ENCODE peak calls at places on chromosomes 16 and 17, in four cellular contexts. X is astrocyte of the hippocampus; R is stimulated activated CD4-positive, alpha-beta T cell treated with anti-CD3 and anti-CD28 coated beads, Interleukin-15, amount 100 ng/mL, for 1 hour; V is HCT116. I is an unnamed sample.

GRCh38 chr17:15262291-15263205 is 2.6 kb downstream of the PMP22 start:
- DNase-seq in X (peak; percentile 93), R (no peak), V (peak; percentile 87), I (no peak)

GRCh38 chr17:58250344-58251011 is 12.1 kb downstream of the LPO start:
- DNase-seq in X (no peak), R (no peak), V (no peak), I (no peak)

GRCh38 chr16:85821441-85821901 is 22.0 kb downstream of the COX4I1 start:
- DNase-seq in X (peak; percentile 83), R (peak; percentile 82), V (peak; percentile 76), I (peak; percentile 51)

GRCh38 chr17:36808181-36808661 is 129.1 kb upstream of the LHX1 start:
- DNase-seq in X (peak; percentile 60), R (no peak), V (no peak), I (no peak)

GRCh38 chr16:57611184-57611583 is 17.2 kb upstream of the ADGRG1 start:
- DNase-seq in X (no peak), R (no peak), V (no peak), I (no peak)

GRCh38 chr16:67339453-67339852 is 12.8 kb downstream of the LRRC36 start:
- DNase-seq in X (peak; percentile 39), R (no peak), V (peak; percentile 18), I (no peak)

GRCh38 chr17:27798376-27798775 is 2.0 kb downstream of the NOS2 start:
- DNase-seq in X (no peak), R (no peak), V (no peak), I (no peak)

GRCh38 chr16:22198547-22199293 is 7.4 kb upstream of the EEF2K start:
- DNase-seq in X (no peak), R (no peak), V (no peak), I (no peak)

GRCh38 chr16:72723781-72724180 is 324.1 kb downstream of the ZFHX3 start:
- DNase-seq in X (no peak), R (no peak), V (peak; percentile 8), I (no peak)

GRCh38 chr16:4376126-4376819 is 4.6 kb downstream of the VASN start:
- DNase-seq in X (peak; percentile 96), R (no peak), V (no peak), I (no peak)

GRCh38 chr16:87515475-87516330 is 22.9 kb upstream of the ZCCHC14 start:
- DNase-seq in X (peak; percentile 11), R (no peak), V (no peak), I (no peak)

GRCh38 chr16:53892155-53892554 is 188.2 kb downstream of the FTO start:
- DNase-seq in X (peak; percentile 83), R (no peak), V (peak; percentile 22), I (no peak)

GRCh38 chr17:65557349-65558310 is 3.8 kb downstream of the AXIN2 start:
- DNase-seq in X (peak; percentile 88), R (no peak), V (peak; percentile 88), I (no peak)

GRCh38 chr17:63423251-63423950 is 22.7 kb downstream of the CYB561 start:
- DNase-seq in X (no peak), R (no peak), V (no peak), I (no peak)

GRCh38 chr16:75506567-75506966 is 11.3 kb upstream of the CHST6 start:
- DNase-seq in X (no peak), R (no peak), V (peak; percentile 73), I (no peak)

GRCh38 chr17:61410555-61411089 is 11.0 kb downstream of the TBX2 start:
- DNase-seq in X (peak; percentile 84), R (peak; percentile 67), V (no peak), I (no peak)

GRCh38 chr16:727291-727977 is 528 bp downstream of the HAGHL start:
- DNase-seq in X (no peak), R (no peak), V (no peak), I (no peak)

GRCh38 chr17:9004132-9004960 is 17.0 kb upstream of the NTN1 start:
- DNase-seq in X (no peak), R (no peak), V (no peak), I (no peak)

GRCh38 chr17:80071116-80071980 is 30.0 kb upstream of the GAA start:
- DNase-seq in X (peak; percentile 88), R (no peak), V (no peak), I (no peak)

GRCh38 chr16:80199614-80200013 is 341.2 kb upstream of the DYNLRB2 start:
- DNase-seq in X (no peak), R (no peak), V (no peak), I (no peak)

GRCh38 chr17:37710344-37710886 is 34.4 kb downstream of the HNF1B start:
- DNase-seq in X (peak; percentile 88), R (no peak), V (peak; percentile 22), I (no peak)

GRCh38 chr16:86025706-86026105 is 126.7 kb downstream of the IRF8 start:
- DNase-seq in X (no peak), R (no peak), V (no peak), I (no peak)

GRCh38 chr17:76080934-76081287 is 1.9 kb downstream of the ZACN start:
- DNase-seq in X (no peak), R (no peak), V (no peak), I (no peak)

I was measured in stimulated activated CD8-positive, alpha-beta memory T cell treated with anti-CD3 and anti-CD28 coated beads, Interleukin-7, amount 100 ng/mL, for 48 hours.